ENCODE peak calls at places on chromosomes 7 and 10, in seven cellular contexts. N is HFFc6; Y is amniotic stem cell; D is left lung; W is B cell; U is pons; R is stimulated activated effector memory CD8-positive, alpha-beta T cell treated with anti-CD3 and anti-CD28 coated beads, Interleukin-12 subunit alpha, Interleukin-12 subunit beta, amount 100 ng/mL, for 72 hours. F is an unnamed sample.

GRCh38 chr7:85730016-85730415 is 543.2 kb upstream of the SEMA3D start:
- DNase-seq in N (no peak), Y (no peak), D (no peak), W (no peak), U (peak), R (no peak), F (peak)

GRCh38 chr10:114388275-114388674 is 16.0 kb downstream of the AFAP1L2 start:
- DNase-seq in N (no peak), Y (no peak), D (no peak), W (no peak), U (no peak), R (no peak), F (no peak)

GRCh38 chr7:91634485-91635177 is 245.9 kb downstream of the MTERF1 start:
- DNase-seq in N (no peak), Y (no peak), D (no peak), W (no peak), U (no peak), R (no peak), F (peak)

GRCh38 chr7:139358541-139359365 is 941 bp upstream of the LUC7L2 start:
- DNase-seq in N (no peak), Y (no peak), D (no peak), W (no peak), U (peak), R (no peak), F (peak)

GRCh38 chr10:76033457-76034196 is 602.2 kb downstream of the LRMDA start:
- DNase-seq in N (peak), Y (no peak), D (no peak), W (no peak), U (no peak), R (no peak), F (no peak)

GRCh38 chr7:2032876-2033407 is 199.8 kb downstream of the MAD1L1 start:
- DNase-seq in N (no peak), Y (no peak), D (peak), W (no peak), U (no peak), R (no peak), F (no peak)

GRCh38 chr10:34575882-34576281 is 239.2 kb downstream of the PARD3 start:
- DNase-seq in N (no peak), Y (no peak), D (no peak), W (no peak), U (no peak), R (no peak), F (no peak)

GRCh38 chr10:62972103-62972502 is 155.9 kb upstream of the EGR2 start:
- DNase-seq in N (peak), Y (no peak), D (no peak), W (no peak), U (no peak), R (no peak), F (no peak)

GRCh38 chr10:95406651-95407280 is 116.0 kb upstream of the PDLIM1 start:
- DNase-seq in N (no peak), Y (no peak), D (no peak), W (no peak), U (no peak), R (no peak), F (peak)

GRCh38 chr10:104617831-104618230 is 23.3 kb upstream of the SORCS3 start:
- DNase-seq in N (no peak), Y (no peak), D (no peak), W (no peak), U (no peak), R (no peak), F (no peak)

GRCh38 chr10:99279626-99280111 is 44.0 kb upstream of the HPSE2 start:
- DNase-seq in N (peak), Y (no peak), D (no peak), W (no peak), U (no peak), R (no peak), F (no peak)

GRCh38 chr7:116305485-116306408 is 95.4 kb downstream of the TES start:
- DNase-seq in N (no peak), Y (no peak), D (no peak), W (no peak), U (no peak), R (no peak), F (no peak)

GRCh38 chr7:16711730-16712129 is 41.8 kb upstream of the TSPAN13 start:
- DNase-seq in N (peak), Y (no peak), D (no peak), W (no peak), U (no peak), R (no peak), F (no peak)

GRCh38 chr7:111678281-111678680 is 116.0 kb upstream of the IMMP2L start:
- DNase-seq in N (peak), Y (no peak), D (no peak), W (no peak), U (no peak), R (no peak), F (no peak)

GRCh38 chr7:92691578-92691977 is 101.4 kb upstream of the FAM133B start:
- DNase-seq in N (peak), Y (peak), D (no peak), W (no peak), U (peak), R (no peak), F (peak)

GRCh38 chr7:105131033-105131656 is 117.1 kb downstream of the KMT2E start:
- DNase-seq in N (peak), Y (no peak), D (no peak), W (no peak), U (peak), R (no peak), F (no peak)

GRCh38 chr7:30986738-30987137 is 23.0 kb downstream of the GHRHR start:
- DNase-seq in N (no peak), Y (no peak), D (no peak), W (no peak), U (no peak), R (no peak), F (no peak)

GRCh38 chr7:64863969-64864368 is 39.1 kb upstream of the ZNF273 start:
- DNase-seq in N (no peak), Y (no peak), D (no peak), W (no peak), U (no peak), R (no peak), F (no peak)

GRCh38 chr10:25068152-25069058 is 52.0 kb downstream of the THNSL1 start:
- DNase-seq in N (peak), Y (no peak), D (no peak), W (no peak), U (peak), R (no peak), F (peak)

GRCh38 chr7:17095951-17096350 is 202.5 kb upstream of the AHR start:
- DNase-seq in N (no peak), Y (no peak), D (no peak), W (no peak), U (peak), R (no peak), F (no peak)

GRCh38 chr10:122643931-122644534 is 55.6 kb downstream of the C10orf120 start:
- DNase-seq in N (no peak), Y (no peak), D (no peak), W (no peak), U (no peak), R (no peak), F (no peak)

GRCh38 chr7:23470290-23471089 is at the start of gene IGF2BP3:
- DNase-seq in N (peak), Y (peak), D (no peak), W (peak), U (no peak), R (no peak), F (peak)

GRCh38 chr10:24254180-24254579 is 45.2 kb downstream of the KIAA1217 start:
- DNase-seq in N (no peak), Y (no peak), D (no peak), W (no peak), U (no peak), R (no peak), F (no peak)

GRCh38 chr10:78927257-78927995 is 141.3 kb upstream of the ZMIZ1 start:
- DNase-seq in N (no peak), Y (no peak), D (no peak), W (no peak), U (no peak), R (no peak), F (no peak)

GRCh38 chr10:4867520-4868356 is 41.7 kb downstream of the AKR1E2 start:
- DNase-seq in N (no peak), Y (no peak), D (no peak), W (no peak), U (no peak), R (no peak), F (no peak)

GRCh38 chr7:157644946-157645345 is 308.1 kb downstream of the DNAJB6 start:
- DNase-seq in N (no peak), Y (no peak), D (no peak), W (no peak), U (no peak), R (no peak), F (no peak)

GRCh38 chr10:5888843-5889623 is 660 bp downstream of the ANKRD16 start:
- DNase-seq in N (no peak), Y (no peak), D (peak), W (peak), U (no peak), R (no peak), F (peak)

GRCh38 chr7:49486974-49487919 is 286.2 kb upstream of the VWC2 start:
- DNase-seq in N (no peak), Y (no peak), D (no peak), W (no peak), U (no peak), R (no peak), F (no peak)

GRCh38 chr7:132972745-132973144 is 109.1 kb downstream of the CHCHD3 start:
- DNase-seq in N (no peak), Y (no peak), D (no peak), W (no peak), U (no peak), R (no peak), F (no peak)

GRCh38 chr10:44974082-44974627 is 4.5 kb downstream of the DEPP1 start:
- DNase-seq in N (no peak), Y (no peak), D (no peak), W (no peak), U (no peak), R (no peak), F (no peak)

GRCh38 chr7:95432606-95433005 is 2.2 kb downstream of the PON2 start:
- DNase-seq in N (no peak), Y (no peak), D (no peak), W (no peak), U (no peak), R (no peak), F (no peak)

GRCh38 chr10:48804740-48805182 is 120.1 kb downstream of the WDFY4 start:
- DNase-seq in N (no peak), Y (no peak), D (no peak), W (peak), U (peak), R (no peak), F (peak)

GRCh38 chr7:37943905-37944736 is 23.7 kb downstream of the EPDR1 start:
- DNase-seq in N (no peak), Y (no peak), D (no peak), W (no peak), U (peak), R (no peak), F (no peak)

GRCh38 chr7:151537818-151538561 is 18.3 kb upstream of the RHEB start:
- DNase-seq in N (no peak), Y (no peak), D (no peak), W (no peak), U (peak), R (no peak), F (no peak)

GRCh38 chr10:15745748-15746147 is 26.0 kb upstream of the ITGA8 start:
- DNase-seq in N (no peak), Y (no peak), D (no peak), W (no peak), U (no peak), R (no peak), F (no peak)

F was measured in NCI-H1105 treated with DMSO at 0.1 percent for 48 hours.